ENCODE peak calls at places on chromosomes 7 and 10, in four cellular contexts. U is NB4, I is mammary epithelial cell, G is fibroblast of lung. N is an unnamed sample.

GRCh38 chr10:69217119-69217754 is 2.9 kb upstream of the HKDC1 start:
- DNase-seq in I (peak; percentile 91), G (peak; percentile 93), U (no peak), N (peak; percentile 96)

GRCh38 chr7:73612598-73613269 is 11.6 kb downstream of the MLXIPL start:
- DNase-seq in I (peak; percentile 58), U (peak; percentile 72), G (peak; percentile 25), N (peak; percentile 91)

GRCh38 chr7:36227223-36227622 is 74.2 kb downstream of the EEPD1 start:
- DNase-seq in U (no peak), G (peak; percentile 81), I (no peak), N (no peak)

GRCh38 chr7:92135490-92135889 is 1.2 kb upstream of the CYP51A1 start:
- DNase-seq in G (peak; percentile 10), U (peak; percentile 19), I (peak; percentile 8), N (peak; percentile 94)

GRCh38 chr10:1551636-1552338 is 185.5 kb downstream of the ADARB2 start:
- DNase-seq in U (no peak), I (no peak), G (no peak), N (no peak)

GRCh38 chr10:34058922-34059614 is 724.6 kb upstream of the NRP1 start:
- DNase-seq in U (no peak), G (no peak), I (no peak), N (no peak)

GRCh38 chr7:24318326-24318725 is 34.3 kb downstream of the NPY start:
- DNase-seq in U (peak; percentile 26), G (no peak), I (no peak), N (no peak)

GRCh38 chr10:43259981-43260761 is 6.7 kb downstream of the RASGEF1A start:
- DNase-seq in G (no peak), I (peak; percentile 17), U (peak; percentile 28), N (no peak)

GRCh38 chr10:33982995-33983394 is 648.5 kb upstream of the NRP1 start:
- DNase-seq in U (no peak), G (peak; percentile 47), I (peak; percentile 47), N (no peak)

GRCh38 chr7:146772581-146772980 is 656.0 kb downstream of the CNTNAP2 start:
- DNase-seq in U (peak; percentile 47), I (no peak), G (no peak), N (peak; percentile 63)

GRCh38 chr7:100602889-100603696 is 930 bp downstream of the PCOLCE start:
- DNase-seq in G (peak; percentile 86), U (no peak), I (no peak), N (no peak)

GRCh38 chr10:70078329-70078728 is 25.7 kb downstream of the MACROH2A2 start:
- DNase-seq in G (no peak), U (no peak), I (peak; percentile 20), N (no peak)

GRCh38 chr10:22805304-22805703 is 90.9 kb upstream of the PIP4K2A start:
- DNase-seq in G (peak; percentile 73), I (no peak), U (no peak), N (peak; percentile 71)

GRCh38 chr7:1125603-1125969 is 34.4 kb downstream of the ZFAND2A start:
- DNase-seq in G (no peak), U (no peak), I (no peak), N (no peak)

GRCh38 chr7:106704000-106704840 is 43.3 kb upstream of the CCDC71L start:
- DNase-seq in I (no peak), G (no peak), U (no peak), N (no peak)

GRCh38 chr10:42691361-42692120 is 53.2 kb upstream of the ZNF33B start:
- DNase-seq in G (no peak), I (no peak), U (no peak), N (no peak)

GRCh38 chr10:99292159-99292558 is 37.0 kb upstream of the CNNM1 start:
- DNase-seq in G (peak; percentile 46), U (no peak), I (peak; percentile 70), N (no peak)

GRCh38 chr10:76492026-76492425 is 1060.6 kb downstream of the LRMDA start:
- DNase-seq in U (no peak), I (peak; percentile 93), G (peak; percentile 100), N (no peak)

GRCh38 chr10:114915294-114915693 is 22.7 kb upstream of the TRUB1 start:
- DNase-seq in U (no peak), G (no peak), I (no peak), N (no peak)

GRCh38 chr7:11541330-11541729 is 290.7 kb downstream of the THSD7A start:
- DNase-seq in U (no peak), G (no peak), I (no peak), N (no peak)

GRCh38 chr7:19754521-19755116 is 18.8 kb downstream of the TMEM196 start:
- DNase-seq in G (peak; percentile 12), U (peak; percentile 57), I (peak; percentile 27), N (peak; percentile 64)

GRCh38 chr10:75466886-75467285 is 35.5 kb downstream of the LRMDA start:
- DNase-seq in I (peak; percentile 49), G (peak; percentile 64), U (peak; percentile 39), N (no peak)